ENCODE peak calls at places on chromosomes 2 and 18, in seven cellular contexts. One of them, this sample, is unnamed. For H3K4me1, the result is how much of the 10 kb centered on the place peaks cover.

GRCh38 chr2:48414980-48415764 is 114.8 kb upstream of the STON1 start:
- ATAC-seq in HepG2: peak
- ATAC-seq in Panc1: no peak
- ATAC-seq in upper lobe of left lung: peak
- ATAC-seq in K562: no peak
- ATAC-seq in GM23338: peak
- ATAC-seq in HCT116: no peak
- ATAC-seq in this sample: no peak

GRCh38 chr2:48525269-48525943 is 4.5 kb upstream of the STON1 start:
- ATAC-seq in HepG2: no peak
- ATAC-seq in Panc1: no peak
- ATAC-seq in upper lobe of left lung: no peak
- ATAC-seq in K562: no peak
- ATAC-seq in GM23338: no peak
- ATAC-seq in HCT116: no peak
- ATAC-seq in this sample: peak

GRCh38 chr18:26547302-26548143 is 830 bp downstream of the KCTD1 start:
- ATAC-seq in HepG2: no peak
- ATAC-seq in Panc1: peak
- ATAC-seq in upper lobe of left lung: peak
- ATAC-seq in K562: no peak
- ATAC-seq in GM23338: peak
- ATAC-seq in HCT116: no peak
- ATAC-seq in this sample: peak

GRCh38 chr2:121584741-121585140 is 54.1 kb downstream of the RNU4ATAC start:
- ATAC-seq in HepG2: no peak
- ATAC-seq in Panc1: no peak
- ATAC-seq in upper lobe of left lung: no peak
- ATAC-seq in K562: no peak
- ATAC-seq in GM23338: no peak
- ATAC-seq in HCT116: no peak
- ATAC-seq in this sample: no peak

GRCh38 chr18:14974576-14974975 is 226.6 kb downstream of the ANKRD30B start:
- ATAC-seq in HepG2: no peak
- ATAC-seq in Panc1: no peak
- ATAC-seq in upper lobe of left lung: no peak
- ATAC-seq in K562: no peak
- ATAC-seq in GM23338: no peak
- ATAC-seq in HCT116: no peak
- ATAC-seq in this sample: no peak

GRCh38 chr18:54684786-54685185 is 93.7 kb downstream of the DYNAP start:
- ATAC-seq in HepG2: no peak
- ATAC-seq in Panc1: no peak
- ATAC-seq in upper lobe of left lung: peak
- ATAC-seq in K562: no peak
- ATAC-seq in GM23338: peak
- ATAC-seq in HCT116: no peak
- ATAC-seq in this sample: no peak

GRCh38 chr18:43634994-43635393 is 357.7 kb upstream of the SYT4 start:
- ATAC-seq in HepG2: no peak
- ATAC-seq in Panc1: no peak
- ATAC-seq in upper lobe of left lung: no peak
- ATAC-seq in K562: no peak
- ATAC-seq in GM23338: no peak
- ATAC-seq in HCT116: no peak
- ATAC-seq in this sample: no peak

GRCh38 chr18:54736981-54737380 is 91.3 kb upstream of the RAB27B start:
- ATAC-seq in HepG2: no peak
- ATAC-seq in Panc1: no peak
- ATAC-seq in upper lobe of left lung: no peak
- ATAC-seq in K562: no peak
- ATAC-seq in GM23338: no peak
- ATAC-seq in HCT116: no peak
- ATAC-seq in this sample: no peak

GRCh38 chr18:76565238-76566173 is 70.5 kb upstream of the ZNF516 start:
- ATAC-seq in HepG2: peak
- ATAC-seq in Panc1: no peak
- ATAC-seq in upper lobe of left lung: peak
- ATAC-seq in K562: peak
- ATAC-seq in GM23338: peak
- ATAC-seq in HCT116: peak
- ATAC-seq in this sample: peak

GRCh38 chr18:50924372-50924771 is 43.5 kb upstream of the ELAC1 start:
- ATAC-seq in HepG2: no peak
- ATAC-seq in Panc1: no peak
- ATAC-seq in upper lobe of left lung: no peak
- ATAC-seq in K562: no peak
- ATAC-seq in GM23338: no peak
- ATAC-seq in HCT116: no peak
- ATAC-seq in this sample: no peak

GRCh38 chr18:50928551-50928950 is 39.3 kb upstream of the ELAC1 start:
- ATAC-seq in HepG2: no peak
- ATAC-seq in Panc1: no peak
- ATAC-seq in upper lobe of left lung: no peak
- ATAC-seq in K562: no peak
- ATAC-seq in GM23338: no peak
- ATAC-seq in HCT116: no peak
- ATAC-seq in this sample: no peak

GRCh38 chr18:50926521-50926920 is 41.3 kb upstream of the ELAC1 start:
- ATAC-seq in HepG2: no peak
- ATAC-seq in Panc1: no peak
- ATAC-seq in upper lobe of left lung: no peak
- ATAC-seq in K562: no peak
- ATAC-seq in GM23338: no peak
- ATAC-seq in HCT116: no peak
- ATAC-seq in this sample: no peak
- H3K4me1 ChIP-seq in HepG2: under half
- H3K4me1 ChIP-seq in Panc1: under half
- H3K4me1 ChIP-seq in upper lobe of left lung: under half
- H3K4me1 ChIP-seq in K562: under half
- H3K4me1 ChIP-seq in GM23338: under half
- H3K4me1 ChIP-seq in HCT116: under half
- H3K4me1 ChIP-seq in this sample: under half

GRCh38 chr2:127634626-127635379 is 11.2 kb upstream of the GPR17 start:
- ATAC-seq in HepG2: no peak
- ATAC-seq in Panc1: no peak
- ATAC-seq in upper lobe of left lung: no peak
- ATAC-seq in K562: no peak
- ATAC-seq in GM23338: no peak
- ATAC-seq in HCT116: no peak
- ATAC-seq in this sample: no peak

GRCh38 chr2:127636248-127637235 is 9.4 kb upstream of the GPR17 start:
- ATAC-seq in HepG2: peak
- ATAC-seq in Panc1: no peak
- ATAC-seq in upper lobe of left lung: no peak
- ATAC-seq in K562: no peak
- ATAC-seq in GM23338: no peak
- ATAC-seq in HCT116: no peak
- ATAC-seq in this sample: no peak

GRCh38 chr2:127637236-127637630 is 8.7 kb upstream of the GPR17 start:
- ATAC-seq in HepG2: no peak
- ATAC-seq in Panc1: no peak
- ATAC-seq in upper lobe of left lung: no peak
- ATAC-seq in K562: no peak
- ATAC-seq in GM23338: peak
- ATAC-seq in HCT116: no peak
- ATAC-seq in this sample: no peak

GRCh38 chr2:127634066-127634617 is 11.8 kb upstream of the GPR17 start:
- ATAC-seq in HepG2: no peak
- ATAC-seq in Panc1: no peak
- ATAC-seq in upper lobe of left lung: no peak
- ATAC-seq in K562: no peak
- ATAC-seq in GM23338: no peak
- ATAC-seq in HCT116: no peak
- ATAC-seq in this sample: no peak

GRCh38 chr2:127635380-127636237 is 10.3 kb upstream of the GPR17 start:
- ATAC-seq in HepG2: no peak
- ATAC-seq in Panc1: no peak
- ATAC-seq in upper lobe of left lung: no peak
- ATAC-seq in K562: no peak
- ATAC-seq in GM23338: no peak
- ATAC-seq in HCT116: no peak
- ATAC-seq in this sample: no peak
- TF ChIP-seq POLR2AphosphoS5 in HepG2: no peak
- TF ChIP-seq POLR2AphosphoS5 in Panc1: no peak
- TF ChIP-seq POLR2AphosphoS5 in upper lobe of left lung: no peak
- TF ChIP-seq POLR2AphosphoS5 in K562: no peak
- TF ChIP-seq POLR2AphosphoS5 in GM23338: no peak
- TF ChIP-seq POLR2AphosphoS5 in HCT116: no peak
- TF ChIP-seq POLR2AphosphoS5 in this sample: peak

GRCh38 chr2:113276906-113277425 is 1.8 kb downstream of the PAX8 start:
- ATAC-seq in HepG2: no peak
- ATAC-seq in Panc1: no peak
- ATAC-seq in upper lobe of left lung: peak
- ATAC-seq in K562: no peak
- ATAC-seq in GM23338: peak
- ATAC-seq in HCT116: no peak
- ATAC-seq in this sample: no peak
- H3K4me3 ChIP-seq in HepG2: no peak
- H3K4me3 ChIP-seq in Panc1: no peak
- H3K4me3 ChIP-seq in upper lobe of left lung: no peak
- H3K4me3 ChIP-seq in K562: no peak
- H3K4me3 ChIP-seq in GM23338: peak
- H3K4me3 ChIP-seq in HCT116: no peak
- H3K4me3 ChIP-seq in this sample: no peak

GRCh38 chr2:6929196-6929874 is 12.1 kb downstream of the RNF144A start:
- ATAC-seq in HepG2: no peak
- ATAC-seq in Panc1: no peak
- ATAC-seq in upper lobe of left lung: no peak
- ATAC-seq in K562: no peak
- ATAC-seq in GM23338: no peak
- ATAC-seq in HCT116: no peak
- ATAC-seq in this sample: no peak
- H3K4me1 ChIP-seq in HepG2: under half
- H3K4me1 ChIP-seq in Panc1: under half
- H3K4me1 ChIP-seq in upper lobe of left lung: under half
- H3K4me1 ChIP-seq in K562: under half
- H3K4me1 ChIP-seq in GM23338: under half
- H3K4me1 ChIP-seq in HCT116: under half
- H3K4me1 ChIP-seq in this sample: under half

DNA sequence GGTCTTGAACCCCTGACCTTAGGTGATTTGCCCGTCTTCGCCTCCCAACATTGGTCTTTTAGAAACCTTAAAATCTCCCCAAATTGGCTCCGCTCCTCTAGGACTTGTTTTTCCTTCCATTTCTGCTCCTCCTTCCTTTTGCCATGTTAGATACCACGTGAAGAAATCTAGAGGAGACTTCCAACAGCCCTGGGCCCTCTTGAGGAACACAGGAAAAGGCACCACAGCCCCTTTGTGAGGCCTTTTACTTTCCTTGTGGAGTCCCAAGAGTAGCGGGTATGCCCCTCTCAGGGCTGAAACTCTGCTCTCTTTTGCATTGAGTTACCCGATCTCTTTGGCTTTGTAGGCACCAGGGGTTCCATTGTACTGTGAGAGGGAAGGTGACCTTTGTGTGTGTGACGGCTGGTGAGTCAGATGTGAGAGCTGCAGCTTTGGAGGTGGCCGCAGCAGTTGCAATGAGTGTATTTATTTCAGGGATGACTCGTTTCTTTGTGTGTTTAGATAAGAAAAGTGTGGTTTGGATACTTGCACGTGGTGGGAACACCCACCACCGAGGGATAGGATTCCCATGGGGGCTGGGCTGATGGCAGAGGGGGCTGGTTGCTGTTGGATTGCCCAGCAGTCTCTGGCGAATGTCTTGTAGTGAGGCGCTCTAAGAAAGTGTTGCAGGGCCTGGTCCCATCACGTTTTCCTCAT is 218.4 kb upstream of the HS6ST1 start:
- ATAC-seq in HepG2: peak
- ATAC-seq in Panc1: peak
- ATAC-seq in upper lobe of left lung: no peak
- ATAC-seq in K562: peak
- ATAC-seq in GM23338: peak
- ATAC-seq in HCT116: peak
- ATAC-seq in this sample: no peak
- TF ChIP-seq POLR2AphosphoS5 in HepG2: no peak
- TF ChIP-seq POLR2AphosphoS5 in Panc1: no peak
- TF ChIP-seq POLR2AphosphoS5 in upper lobe of left lung: no peak
- TF ChIP-seq POLR2AphosphoS5 in K562: no peak
- TF ChIP-seq POLR2AphosphoS5 in GM23338: no peak
- TF ChIP-seq POLR2AphosphoS5 in HCT116: no peak
- TF ChIP-seq POLR2AphosphoS5 in this sample: no peak

This sample was measured in gastroesophageal sphincter.